ENCODE peak calls at places on chromosomes 6 and 20, in seven cellular contexts. O, N, A, R, F, S and Z are unnamed samples.

GRCh38 chr20:20837574-20838021 is 125.2 kb upstream of the RALGAPA2 start:
- DNase-seq in O (peak; percentile 58), N (peak; percentile 6), A (no peak), R (peak; percentile 69), F (peak; percentile 13), S (peak; percentile 33), Z (peak; percentile 53)

GRCh38 chr6:3455490-3456394 is 1.1 kb downstream of the SLC22A23 start:
- DNase-seq in O (no peak), N (no peak), A (no peak), R (no peak), F (peak; percentile 51), S (no peak), Z (no peak)

GRCh38 chr20:63314566-63315239 is 21.7 kb downstream of the COL20A1 start:
- DNase-seq in O (no peak), N (no peak), A (no peak), R (no peak), F (no peak), S (no peak), Z (no peak)

GRCh38 chr20:39523405-39523804 is 561.3 kb downstream of the DHX35 start:
- DNase-seq in O (no peak), N (no peak), A (no peak), R (no peak), F (no peak), S (no peak), Z (no peak)

GRCh38 chr6:7307533-7307932 is 5.5 kb downstream of the SSR1 start:
- DNase-seq in O (no peak), N (no peak), A (no peak), R (no peak), F (no peak), S (no peak), Z (no peak)

GRCh38 chr6:39540454-39540853 is 184.8 kb downstream of the KIF6 start:
- DNase-seq in O (no peak), N (no peak), A (no peak), R (no peak), F (no peak), S (no peak), Z (no peak)

GRCh38 chr20:38748863-38749153 is 548 bp downstream of the ACTR5 start:
- DNase-seq in O (no peak), N (no peak), A (peak; percentile 37), R (no peak), F (no peak), S (no peak), Z (no peak)

GRCh38 chr6:82364087-82365010 is 732 bp downstream of the TPBG start:
- DNase-seq in O (peak; percentile 29), N (no peak), A (no peak), R (peak; percentile 35), F (peak; percentile 47), S (peak; percentile 73), Z (no peak)

GRCh38 chr6:151370509-151371078 is 20.8 kb downstream of the ZBTB2 start:
- DNase-seq in O (no peak), N (no peak), A (no peak), R (no peak), F (no peak), S (no peak), Z (no peak)

GRCh38 chr6:30441171-30441570 is 48.1 kb upstream of the HLA-E start:
- DNase-seq in O (no peak), N (no peak), A (no peak), R (no peak), F (no peak), S (no peak), Z (no peak)

GRCh38 chr20:64025826-64026412 is 10.1 kb upstream of the C20orf204 start:
- DNase-seq in O (no peak), N (no peak), A (no peak), R (no peak), F (no peak), S (no peak), Z (no peak)

GRCh38 chr6:145705561-145705960 is 29.8 kb downstream of the EPM2A start:
- DNase-seq in O (no peak), N (no peak), A (no peak), R (no peak), F (no peak), S (peak; percentile 64), Z (no peak)

GRCh38 chr20:60070791-60071190 is 112.6 kb downstream of the CDH26 start:
- DNase-seq in O (no peak), N (no peak), A (no peak), R (no peak), F (no peak), S (no peak), Z (no peak)

GRCh38 chr6:165931675-165932074 is 236.0 kb downstream of the TBXT start:
- DNase-seq in O (no peak), N (no peak), A (no peak), R (no peak), F (no peak), S (no peak), Z (no peak)

GRCh38 chr20:46767127-46767761 is 57.8 kb downstream of the SLC2A10 start:
- DNase-seq in O (peak; percentile 39), N (no peak), A (no peak), R (peak; percentile 39), F (no peak), S (peak; percentile 38), Z (peak; percentile 52)